ENCODE peak calls at places on chromosomes 16 and 17, in eight cellular contexts. S, O, J, W, A, B, L and G are unnamed samples.

GRCh38 chr16:11232852-11233726 is 22.9 kb downstream of the SOCS1 start:
- DNase-seq in S (no peak), O (peak; percentile 63), J (peak; percentile 79), W (peak; percentile 59), A (no peak), B (peak; percentile 64), L (no peak), G (peak; percentile 63)

GRCh38 chr17:80294210-80294609 is 33.6 kb downstream of the RNF213 start:
- DNase-seq in S (no peak), O (no peak), J (no peak), W (peak; percentile 68), A (peak; percentile 28), B (no peak), L (no peak), G (no peak)

GRCh38 chr16:86634290-86634689 is 55.9 kb downstream of the FOXL1 start:
- DNase-seq in S (no peak), O (no peak), J (no peak), W (no peak), A (no peak), B (no peak), L (no peak), G (no peak)

GRCh38 chr17:2398655-2399571 is 1.9 kb downstream of the MNT start:
- DNase-seq in S (peak; percentile 69), O (no peak), J (peak; percentile 75), W (peak; percentile 84), A (no peak), B (peak; percentile 47), L (peak; percentile 82), G (no peak)

GRCh38 chr16:3797904-3798811 is 80.8 kb upstream of the TRAP1 start:
- DNase-seq in S (no peak), O (no peak), J (no peak), W (no peak), A (no peak), B (no peak), L (no peak), G (no peak)

GRCh38 chr17:63365366-63366237 is 80.5 kb downstream of the CYB561 start:
- DNase-seq in S (no peak), O (no peak), J (no peak), W (no peak), A (no peak), B (no peak), L (no peak), G (no peak)

GRCh38 chr17:75341784-75342183 is 52.6 kb upstream of the SLC25A19 start:
- DNase-seq in S (no peak), O (no peak), J (no peak), W (peak; percentile 24), A (no peak), B (no peak), L (no peak), G (no peak)

GRCh38 chr16:3855142-3855541 is 25.4 kb downstream of the CREBBP start:
- DNase-seq in S (no peak), O (no peak), J (no peak), W (no peak), A (no peak), B (no peak), L (no peak), G (no peak)

GRCh38 chr17:32240745-32241144 is 24.9 kb upstream of the RHBDL3 start:
- DNase-seq in S (no peak), O (no peak), J (peak; percentile 66), W (peak; percentile 72), A (no peak), B (no peak), L (no peak), G (no peak)

GRCh38 chr17:17830740-17831207 is 6.0 kb downstream of the SREBF1 start:
- DNase-seq in S (no peak), O (no peak), J (no peak), W (peak; percentile 83), A (no peak), B (peak; percentile 83), L (no peak), G (no peak)

GRCh38 chr16:23024044-23024443 is 125.2 kb downstream of the USP31 start:
- DNase-seq in S (no peak), O (no peak), J (no peak), W (no peak), A (no peak), B (no peak), L (no peak), G (no peak)

DNA sequence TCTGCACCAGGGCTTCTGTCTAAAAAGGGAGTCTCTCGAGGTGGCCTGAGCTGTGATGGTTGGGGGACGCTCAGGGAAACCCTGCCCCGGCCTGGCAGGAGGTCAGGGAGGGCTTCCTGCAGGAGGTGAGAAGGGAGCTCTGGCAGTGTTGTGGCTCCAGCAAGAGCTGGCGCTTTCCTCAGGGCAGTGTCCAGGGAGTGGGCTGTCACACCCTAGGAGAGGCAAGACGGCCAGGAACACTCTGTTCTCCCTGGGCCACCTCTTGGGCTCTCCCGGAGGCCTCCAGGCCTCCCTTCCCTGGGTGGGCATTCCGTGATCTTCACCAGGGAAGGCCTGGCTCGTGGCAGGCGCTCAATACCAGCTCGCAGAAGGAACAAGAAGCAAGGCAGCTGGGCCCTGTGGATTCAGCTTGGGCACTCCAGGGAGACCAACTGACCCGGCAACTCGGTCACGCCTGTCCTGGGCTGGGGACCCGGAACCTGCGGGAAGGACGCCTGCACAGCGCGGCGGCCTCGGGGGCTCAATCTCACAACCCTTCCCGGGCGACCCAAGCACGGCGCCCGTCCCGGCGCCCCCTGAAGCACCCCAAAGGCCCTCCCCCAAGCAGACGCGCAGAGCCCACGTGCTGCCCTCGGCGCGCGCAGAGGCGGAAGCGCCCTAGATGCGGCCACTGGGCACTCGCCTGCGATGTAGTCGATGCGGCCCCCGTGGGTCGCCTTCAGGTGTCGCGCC is 694 bp downstream of the APRT start:
- DNase-seq in S (peak; percentile 86), O (peak; percentile 87), J (peak; percentile 89), W (peak; percentile 89), A (peak; percentile 71), B (peak; percentile 72), L (peak; percentile 87), G (peak; percentile 85)
- TF ChIP-seq POLR2A in S (no peak), O (peak; percentile 11), J (no peak), W (peak; percentile 71), A (peak; percentile 49), B (no peak), L (peak; percentile 35), G (peak; percentile 64)

DNA sequence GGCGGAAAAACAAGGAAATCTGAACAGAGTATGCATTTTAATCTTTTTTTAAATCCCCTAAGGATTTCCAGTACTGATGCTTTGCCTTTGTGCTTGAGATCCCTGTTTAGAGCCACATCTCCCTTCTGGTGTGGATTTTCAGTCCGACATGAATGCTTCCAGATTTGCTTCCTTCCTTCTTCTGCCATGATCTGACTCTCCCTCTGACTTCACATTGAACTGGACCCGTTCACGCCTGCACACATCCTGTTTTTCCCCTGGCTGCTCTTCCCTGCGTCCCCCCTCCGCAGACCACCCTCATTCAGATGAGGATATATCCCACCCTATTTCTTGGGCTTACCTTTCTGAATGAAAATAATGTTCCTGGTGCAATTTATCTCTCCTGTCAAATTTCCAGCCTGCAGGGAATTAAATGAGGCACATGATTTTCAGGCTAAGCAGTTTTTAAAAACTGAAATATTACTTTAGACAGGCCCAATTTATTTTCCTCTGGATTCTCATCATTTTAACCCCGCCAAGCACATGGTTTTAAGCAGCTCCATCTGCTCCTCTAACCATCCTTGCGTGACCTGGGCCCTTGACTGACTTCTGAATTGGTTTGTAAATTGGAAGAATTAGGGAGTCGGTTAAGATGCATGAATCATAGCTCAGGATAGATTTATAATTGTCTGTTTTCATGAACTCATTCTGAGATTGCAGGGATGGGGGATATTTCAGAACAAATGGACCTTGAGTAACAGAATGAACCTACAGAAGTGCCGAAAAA is 59.2 kb downstream of the BMERB1 start:
- DNase-seq in S (no peak), O (no peak), J (no peak), W (peak; percentile 48), A (no peak), B (no peak), L (no peak), G (no peak)
- TF ChIP-seq POLR2A in S (no peak), O (no peak), J (no peak), W (no peak), A (no peak), B (no peak), L (no peak), G (no peak)

DNA sequence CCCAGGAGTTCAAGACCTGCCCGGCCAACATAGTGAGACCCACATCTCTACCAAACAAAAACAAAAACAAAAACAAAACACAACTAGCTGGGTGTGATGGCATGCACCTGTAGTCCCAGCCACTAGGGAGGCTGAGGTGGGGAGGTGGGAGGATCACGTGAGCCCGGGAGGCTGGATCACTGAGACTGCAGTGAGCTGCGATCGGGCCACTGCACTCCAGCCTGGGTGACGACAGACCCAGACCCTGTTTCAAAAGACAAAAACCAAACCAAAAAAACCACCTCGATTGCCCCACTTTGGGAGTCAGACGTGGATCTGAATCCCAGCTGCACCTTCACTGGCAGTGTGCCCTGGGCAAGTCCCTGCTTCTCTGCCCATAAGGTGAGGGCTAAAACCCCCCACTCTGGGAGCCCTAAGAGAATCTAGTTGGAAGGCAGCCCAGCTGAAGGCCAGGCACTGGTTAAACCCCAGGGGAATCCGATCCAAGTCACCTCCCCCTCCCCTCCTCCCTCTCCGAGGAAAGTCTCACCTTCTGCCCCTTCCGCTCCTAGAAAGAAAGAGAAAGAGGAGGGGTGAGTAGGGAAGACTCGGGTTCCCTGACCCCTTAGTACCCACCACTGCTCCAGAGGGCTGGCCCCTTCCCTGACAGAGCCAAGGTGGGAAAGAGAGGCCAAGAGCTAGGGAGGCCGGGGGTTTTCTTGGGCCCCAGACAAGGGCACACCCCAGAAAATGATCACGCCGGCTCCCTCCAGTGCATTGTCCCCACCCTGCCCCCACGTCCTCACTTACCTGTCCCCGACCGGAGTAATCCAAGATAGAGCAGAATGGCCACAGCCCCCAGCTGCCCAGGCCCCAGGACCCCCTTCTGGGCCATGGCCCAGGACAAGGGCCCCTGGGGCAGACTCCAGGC is 647 bp downstream of the PRSS8 start:
- DNase-seq in S (no peak), O (no peak), J (no peak), W (no peak), A (no peak), B (peak; percentile 78), L (no peak), G (no peak)
- TF ChIP-seq POLR2A in S (no peak), O (no peak), J (no peak), W (no peak), A (no peak), B (peak; percentile 25), L (no peak), G (no peak)

GRCh38 chr16:89315791-89316581 is 98.5 kb downstream of the ZNF778 start:
- DNase-seq in S (no peak), O (peak; percentile 72), J (peak; percentile 76), W (peak; percentile 87), A (no peak), B (peak; percentile 34), L (peak; percentile 58), G (peak; percentile 59)
- TF ChIP-seq POLR2A in S (no peak), O (no peak), J (no peak), W (peak; percentile 63), A (no peak), B (no peak), L (no peak), G (no peak)